ENCODE peak calls at places on chromosome 1, in eight cellular contexts. K is thoracic aorta, V is right lobe of liver, G is esophagus muscularis mucosa, X is kidney, D is body of pancreas, F is IMR-90, W is Peyer's patch. T is an unnamed sample. For H3K4me1, the result is how much of the 10 kb centered on the place peaks cover.

GRCh38 chr1:162904579-162904978 is 43.6 kb upstream of the CCDC190 start:
- DNase-seq in K (no peak), V (no peak), G (no peak), X (no peak), D (no peak), F (no peak), W (no peak), T (no peak)

GRCh38 chr1:203268901-203269653 is 36.2 kb upstream of the BTG2 start:
- DNase-seq in K (no peak), V (no peak), G (peak), X (no peak), D (peak), F (peak), W (no peak), T (peak)

GRCh38 chr1:157399984-157400382 is 152.3 kb downstream of the FCRL5 start:
- DNase-seq in K (no peak), V (no peak), G (peak), X (no peak), D (no peak), F (no peak), W (no peak), T (no peak)

GRCh38 chr1:228869312-228869824 is 134.1 kb downstream of the RHOU start:
- DNase-seq in K (no peak), V (no peak), G (no peak), X (no peak), D (no peak), F (no peak), W (no peak), T (no peak)

GRCh38 chr1:1282998-1283397 is 2.8 kb downstream of the SCNN1D start:
- DNase-seq in K (no peak), V (no peak), G (no peak), X (no peak), D (no peak), F (peak), W (no peak), T (no peak)

GRCh38 chr1:24048205-24048869 is 63.6 kb downstream of the MYOM3 start:
- DNase-seq in K (no peak), V (no peak), G (no peak), X (no peak), D (no peak), F (no peak), W (no peak), T (no peak)

GRCh38 chr1:212433577-212434462 is 1.1 kb downstream of the NENF start:
- DNase-seq in K (no peak), V (no peak), G (no peak), X (no peak), D (no peak), F (no peak), W (no peak), T (no peak)

GRCh38 chr1:64624446-64624766 is 120.5 kb upstream of the RAVER2 start:
- DNase-seq in K (no peak), V (no peak), G (no peak), X (no peak), D (peak), F (peak), W (no peak), T (no peak)

GRCh38 chr1:10152709-10153284 is 57.6 kb upstream of the KIF1B start:
- DNase-seq in K (peak), V (peak), G (no peak), X (no peak), D (peak), F (peak), W (no peak), T (no peak)

GRCh38 chr1:61680500-61680899 is 44.4 kb downstream of the TM2D1 start:
- DNase-seq in K (no peak), V (no peak), G (no peak), X (no peak), D (no peak), F (no peak), W (no peak), T (no peak)

GRCh38 chr1:54273092-54273836 is 73.3 kb downstream of the MRPL37 start:
- DNase-seq in K (peak), V (peak), G (peak), X (peak), D (peak), F (peak), W (peak), T (no peak)

GRCh38 chr1:86913399-86913895 is 479 bp downstream of the SELENOF start:
- DNase-seq in K (no peak), V (no peak), G (no peak), X (no peak), D (peak), F (peak), W (peak), T (peak)

GRCh38 chr1:147292012-147292411 is 49.5 kb downstream of the CHD1L start:
- DNase-seq in K (no peak), V (no peak), G (no peak), X (no peak), D (no peak), F (peak), W (no peak), T (no peak)

GRCh38 chr1:243623831-243624230 is 226.2 kb downstream of the AKT3 start:
- DNase-seq in K (no peak), V (no peak), G (no peak), X (no peak), D (no peak), F (peak), W (no peak), T (no peak)

GRCh38 chr1:179124866-179125265 is 43.0 kb downstream of the TOR3A start:
- DNase-seq in K (no peak), V (no peak), G (no peak), X (no peak), D (no peak), F (peak), W (no peak), T (no peak)

GRCh38 chr1:79079770-79080169 is 73.2 kb upstream of the ADGRL4 start:
- DNase-seq in K (no peak), V (no peak), G (no peak), X (peak), D (peak), F (peak), W (no peak), T (no peak)

GRCh38 chr1:210653771-210654170 is 325.1 kb downstream of the HHAT start:
- DNase-seq in K (no peak), V (no peak), G (peak), X (no peak), D (no peak), F (peak), W (no peak), T (no peak)

GRCh38 chr1:231420959-231421615 is 1.0 kb downstream of the EGLN1 start:
- DNase-seq in K (no peak), V (peak), G (no peak), X (peak), D (peak), F (peak), W (peak), T (peak)

GRCh38 chr1:11534846-11535245 is 55.9 kb downstream of the DISP3 start:
- DNase-seq in K (no peak), V (no peak), G (no peak), X (peak), D (no peak), F (no peak), W (no peak), T (no peak)

GRCh38 chr1:83818916-83819315 is 180.0 kb downstream of the TTLL7 start:
- DNase-seq in K (no peak), V (peak), G (no peak), X (no peak), D (peak), F (peak), W (no peak), T (no peak)

GRCh38 chr1:59595774-59596173 is 219.0 kb upstream of the HOOK1 start:
- DNase-seq in K (no peak), V (no peak), G (no peak), X (no peak), D (no peak), F (peak), W (no peak), T (no peak)

GRCh38 chr1:200374569-200375312 is 35.1 kb downstream of the ZNF281 start:
- DNase-seq in K (no peak), V (no peak), G (no peak), X (no peak), D (no peak), F (peak), W (no peak), T (no peak)

GRCh38 chr1:179298952-179299351 is 5.4 kb downstream of the SOAT1 start:
- DNase-seq in K (no peak), V (no peak), G (no peak), X (no peak), D (no peak), F (no peak), W (peak), T (peak)

GRCh38 chr1:24861821-24862727 is 68.0 kb downstream of the RUNX3 start:
- DNase-seq in K (no peak), V (no peak), G (peak), X (no peak), D (no peak), F (no peak), W (no peak), T (no peak)

GRCh38 chr1:26027716-26028489 is 6.3 kb downstream of the EXTL1 start:
- DNase-seq in K (no peak), V (no peak), G (no peak), X (no peak), D (no peak), F (no peak), W (no peak), T (peak)

DNA sequence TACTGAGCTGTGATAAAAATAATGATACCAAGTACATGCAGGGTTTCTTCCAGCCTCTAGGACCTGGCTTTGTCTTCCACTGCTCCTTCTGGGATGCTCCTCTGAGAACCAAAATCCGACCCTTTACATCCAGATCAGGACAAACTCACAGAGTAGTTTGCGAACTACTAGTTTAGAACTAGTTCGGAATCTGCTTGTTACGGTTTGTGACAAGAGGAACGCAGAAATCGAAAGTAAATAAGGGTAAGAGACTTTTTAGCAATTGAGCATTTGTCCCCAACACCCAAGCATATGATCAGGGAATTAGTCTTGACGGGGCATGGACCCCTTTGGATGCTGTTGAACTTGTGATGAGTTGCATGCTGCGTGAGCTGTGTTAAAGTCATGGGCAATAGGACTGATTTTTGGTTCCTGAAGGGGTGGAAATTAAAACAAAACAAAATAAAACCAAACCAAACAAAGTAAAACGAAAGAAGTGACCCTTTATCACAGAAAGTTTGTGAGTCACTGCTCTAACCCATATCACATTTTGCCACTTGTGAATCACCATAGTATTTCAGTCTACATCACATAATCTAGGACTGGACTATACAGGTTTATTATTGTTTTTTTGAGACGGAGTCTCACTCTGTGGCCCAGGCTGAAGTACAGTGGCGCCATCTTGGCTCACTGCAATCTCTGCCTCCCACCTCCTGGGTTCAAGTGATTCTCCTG is 35.7 kb upstream of the ERRFI1 start:
- DNase-seq in K (no peak), V (no peak), G (no peak), X (no peak), D (no peak), F (peak), W (no peak), T (no peak)
- H3K27ac ChIP-seq in K (peak), V (no peak), G (peak), X (no peak), D (peak), F (peak), W (no peak), T (no peak)

DNA sequence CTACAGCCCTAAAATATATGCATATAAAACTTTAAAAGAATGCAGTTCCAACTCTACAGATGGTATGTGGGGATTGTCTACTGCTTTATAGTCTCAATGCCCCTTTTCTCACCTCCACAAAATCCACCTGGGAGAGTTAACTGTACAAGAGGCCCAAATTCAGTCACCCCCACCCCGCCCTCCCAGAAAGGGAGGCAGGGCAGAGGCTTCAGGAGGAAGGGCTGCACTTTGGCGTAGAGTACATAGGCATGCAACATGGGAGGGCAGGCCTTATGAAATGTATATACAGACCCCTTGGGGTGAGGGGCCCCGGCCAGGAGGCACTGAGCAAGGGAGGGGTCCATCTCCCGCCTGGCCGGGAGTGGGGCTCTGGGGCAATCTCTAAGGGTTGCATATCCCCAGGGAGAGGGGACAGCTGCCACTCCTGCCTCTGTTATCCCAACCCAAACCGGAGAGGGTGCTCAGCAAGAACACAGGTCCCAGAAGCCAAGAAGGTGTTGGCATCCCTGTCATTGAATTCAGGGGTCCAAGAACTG is 1.3 kb upstream of the PYGO2 start:
- DNase-seq in K (no peak), V (peak), G (no peak), X (peak), D (no peak), F (no peak), W (no peak), T (no peak)
- H3K4me3 ChIP-seq in K (peak), V (peak), G (peak), X (peak), D (no peak), F (no peak), W (no peak), T (peak)

DNA sequence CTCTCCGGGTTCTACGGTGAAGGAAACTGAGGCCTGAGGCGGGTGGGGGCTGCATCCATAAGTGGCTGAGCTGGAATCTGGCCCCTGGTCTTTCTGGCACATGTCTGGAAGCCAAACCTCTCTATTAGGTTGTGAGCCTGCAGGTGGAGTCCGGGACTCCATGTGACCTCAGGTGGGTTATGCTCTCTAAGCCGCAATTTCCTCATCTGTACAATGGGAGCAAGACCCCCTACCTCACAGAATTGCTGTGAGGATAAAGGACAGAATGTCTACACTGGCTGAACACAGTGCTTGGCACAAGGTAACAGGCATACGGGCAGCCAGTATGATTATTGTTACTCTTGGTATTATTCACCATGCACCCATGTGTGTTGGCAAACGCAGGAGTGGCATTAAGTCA is 6.7 kb downstream of the EPHA2 start:
- DNase-seq in K (no peak), V (no peak), G (no peak), X (no peak), D (no peak), F (no peak), W (no peak), T (no peak)
- H3K4me1 ChIP-seq in K (under half), V (under half), G (half or more), X (half or more), D (half or more), F (half or more), W (under half), T (under half)

GRCh38 chr1:39157304-39157703 is 47.2 kb upstream of the MACF1 start:
- DNase-seq in K (no peak), V (no peak), G (no peak), X (no peak), D (no peak), F (no peak), W (no peak), T (no peak)
- H3K27ac ChIP-seq in K (peak), V (peak), G (no peak), X (peak), D (peak), F (peak), W (no peak), T (no peak)

GRCh38 chr1:173017792-173018191 is 32.9 kb downstream of the TNFSF18 start:
- DNase-seq in K (no peak), V (no peak), G (no peak), X (no peak), D (no peak), F (no peak), W (peak), T (no peak)
- H3K4me3 ChIP-seq in K (no peak), V (no peak), G (no peak), X (no peak), D (no peak), F (no peak), W (no peak), T (no peak)

GRCh38 chr1:110339040-110339426 is at the start of gene RBM15:
- DNase-seq in K (peak), V (peak), G (peak), X (peak), D (peak), F (peak), W (peak), T (peak)

GRCh38 chr1:110340207-110340468 is 961 bp downstream of the RBM15 start:
- DNase-seq in K (no peak), V (no peak), G (no peak), X (no peak), D (no peak), F (no peak), W (no peak), T (no peak)

GRCh38 chr1:110339427-110340206 is 440 bp downstream of the RBM15 start:
- DNase-seq in K (peak), V (peak), G (no peak), X (peak), D (peak), F (peak), W (peak), T (peak)

GRCh38 chr1:110337704-110338199 is 1.4 kb upstream of the RBM15 start:
- DNase-seq in K (no peak), V (peak), G (no peak), X (peak), D (peak), F (no peak), W (peak), T (no peak)

DNA sequence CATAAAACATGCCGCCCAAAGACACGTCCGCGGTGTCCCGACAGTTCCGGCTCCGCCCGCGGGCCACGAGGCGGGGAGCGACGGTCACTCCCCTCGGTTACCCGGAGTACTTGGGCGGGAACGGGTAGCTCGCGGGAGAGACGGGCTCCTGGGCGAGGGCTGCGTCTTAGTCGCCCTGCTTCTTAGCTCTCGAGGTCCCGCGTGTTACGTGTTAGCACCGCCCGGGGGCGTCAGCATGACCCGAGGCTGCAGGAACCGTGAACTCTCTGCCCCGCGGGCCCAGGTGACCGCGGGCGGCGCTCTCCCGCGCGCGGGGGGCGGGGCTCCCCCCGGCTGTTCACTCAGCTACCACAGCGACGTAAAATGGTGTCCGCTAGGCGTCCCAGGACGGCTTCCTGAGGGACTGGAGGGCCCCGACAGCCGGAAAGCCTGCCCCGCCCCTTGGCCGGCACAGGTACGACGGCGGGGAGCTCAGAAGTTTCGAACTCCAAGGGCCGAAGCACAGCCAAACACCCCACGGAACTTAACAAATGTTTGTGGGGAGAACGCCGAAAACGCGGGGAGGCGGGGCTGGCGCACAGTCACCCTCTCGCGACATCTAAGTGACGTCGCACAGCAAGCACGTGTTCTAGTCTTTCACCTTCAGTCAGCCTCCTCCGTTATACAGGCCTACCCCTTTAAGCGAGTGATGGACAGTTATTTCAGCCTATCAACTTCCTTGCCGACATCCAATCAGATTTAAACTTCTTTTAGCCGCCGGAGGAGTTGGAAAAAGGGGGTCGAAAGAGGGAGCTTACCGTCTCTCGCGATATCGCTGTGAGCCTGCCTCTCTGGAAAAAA is 757 bp upstream of the RBM15 start:
- DNase-seq in K (peak), V (peak), G (peak), X (peak), D (peak), F (no peak), W (peak), T (peak)
- H3K4me1 ChIP-seq in K (under half), V (under half), G (under half), X (under half), D (half or more), F (under half), W (under half), T (under half)

DNA sequence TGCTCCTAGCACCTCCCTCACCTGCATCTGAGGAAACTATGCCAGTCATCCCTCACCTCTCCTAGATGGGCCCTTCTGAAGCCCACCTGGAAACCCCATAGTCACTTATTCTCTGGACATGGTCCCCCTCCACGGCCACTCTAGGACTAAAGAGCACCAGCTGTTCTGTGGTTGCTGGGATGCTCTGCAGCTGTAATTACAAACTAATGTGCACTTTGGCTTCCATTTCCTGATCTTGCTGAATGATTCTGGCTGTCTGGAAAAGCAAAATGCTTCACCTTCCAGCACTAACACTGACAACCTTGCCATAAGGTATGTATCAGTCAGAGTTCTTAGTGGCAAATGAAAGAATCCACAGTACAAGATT is 48.7 kb upstream of the PSEN2 start:
- DNase-seq in K (no peak), V (no peak), G (no peak), X (no peak), D (peak), F (peak), W (no peak), T (no peak)
- H3K27ac ChIP-seq in K (peak), V (no peak), G (peak), X (peak), D (no peak), F (peak), W (peak), T (no peak)

GRCh38 chr1:44776749-44777068 is 1.4 kb downstream of the RPS8 start:
- DNase-seq in K (no peak), V (no peak), G (no peak), X (no peak), D (no peak), F (no peak), W (no peak), T (no peak)
- H3K4me3 ChIP-seq in K (peak), V (peak), G (peak), X (peak), D (peak), F (peak), W (peak), T (peak)